ENCODE peak calls at places on chromosomes 2 and 18, in four cellular contexts. P is left kidney, R is ureter, B is GM23248. M is an unnamed sample.

GRCh38 chr2:30161929-30162328 is 15.1 kb downstream of the YPEL5 start:
- DNase-seq in P (no peak), B (no peak), R (no peak), M (no peak)

GRCh38 chr18:8627107-8627472 is 17.9 kb downstream of the RAB12 start:
- DNase-seq in R (no peak), P (no peak), B (no peak), M (no peak)

GRCh38 chr2:85999131-85999831 is 106.4 kb downstream of the POLR1A start:
- DNase-seq in R (no peak), P (peak), B (peak), M (no peak)

GRCh38 chr2:12287220-12287751 is 429.4 kb upstream of the TRIB2 start:
- DNase-seq in B (peak), R (no peak), P (peak), M (peak)

GRCh38 chr2:229456091-229456490 is 185.0 kb upstream of the PID1 start:
- DNase-seq in P (no peak), B (no peak), R (no peak), M (no peak)

GRCh38 chr2:102122115-102122514 is 20.4 kb upstream of the IL1R1 start:
- DNase-seq in P (no peak), R (no peak), B (peak), M (no peak)

GRCh38 chr2:42828487-42829416 is 36.4 kb upstream of the HAAO start:
- DNase-seq in R (peak), B (peak), P (peak), M (peak)

GRCh38 chr2:197707316-197708213 is 2.4 kb downstream of the MARS2 start:
- DNase-seq in P (peak), R (no peak), B (peak), M (no peak)

GRCh38 chr2:169664600-169664977 is 29.6 kb downstream of the CFAP210 start:
- DNase-seq in P (no peak), R (no peak), B (peak), M (no peak)

GRCh38 chr18:13397504-13398163 is 179.1 kb downstream of the LDLRAD4 start:
- DNase-seq in R (no peak), B (no peak), P (no peak), M (no peak)

GRCh38 chr2:189285962-189286648 is 106.5 kb upstream of the COL5A2 start:
- DNase-seq in P (no peak), R (no peak), B (peak), M (no peak)

GRCh38 chr18:49023281-49023937 is 72.6 kb upstream of the SMAD7 start:
- DNase-seq in P (no peak), B (no peak), R (peak), M (no peak)

GRCh38 chr2:190533968-190534309 is 583 bp downstream of the NEMP2 start:
- DNase-seq in R (no peak), P (no peak), B (no peak), M (no peak)

GRCh38 chr18:38450876-38451275 is 885.3 kb upstream of the CELF4 start:
- DNase-seq in R (no peak), B (no peak), P (no peak), M (no peak)

GRCh38 chr2:129794116-129794515 is 185.3 kb upstream of the RAB6C start:
- DNase-seq in B (no peak), P (no peak), R (no peak), M (no peak)

GRCh38 chr18:45109271-45109670 is 428.6 kb downstream of the SETBP1 start:
- DNase-seq in R (no peak), P (no peak), B (peak), M (no peak)

GRCh38 chr2:20062615-20063545 is 11.5 kb upstream of the LAPTM4A start:
- DNase-seq in R (no peak), B (peak), P (peak), M (no peak)

GRCh38 chr2:38076250-38076709 is 329 bp upstream of the CYP1B1 start:
- DNase-seq in B (peak), P (peak), R (peak), M (peak)

GRCh38 chr2:25822190-25823117 is 55.8 kb downstream of the ASXL2 start:
- DNase-seq in R (peak), B (peak), P (peak), M (no peak)